ENCODE peak calls at places on chromosomes 12 and 14, in eight cellular contexts. One of them, this sample, is unnamed.

GRCh38 chr12:7369274-7369729 is 65.4 kb downstream of the ACSM4 start:
- DNase-seq in M059J: peak; percentile 94
- DNase-seq in activated CD4-positive, alpha-beta memory T cell treated with anti-CD3 and anti-CD28 coated beads, Interleukin-2, amount 10 ng/mL, durations not matched to agents 7 days and 5 days: no peak
- DNase-seq in NCI-H2107: no peak
- DNase-seq in HFFc6: peak; percentile 84
- DNase-seq in right lobe of liver: no peak
- DNase-seq in tibial artery: no peak
- DNase-seq in amniotic stem cell: no peak
- DNase-seq in this sample: no peak

GRCh38 chr14:68510951-68511726 is 281.7 kb downstream of the ZFP36L1 start:
- DNase-seq in activated CD4-positive, alpha-beta memory T cell treated with anti-CD3 and anti-CD28 coated beads, Interleukin-2, amount 10 ng/mL, durations not matched to agents 7 days and 5 days: no peak
- DNase-seq in tibial artery: no peak
- DNase-seq in right lobe of liver: no peak
- DNase-seq in NCI-H2107: no peak
- DNase-seq in M059J: no peak
- DNase-seq in amniotic stem cell: no peak
- DNase-seq in HFFc6: no peak
- DNase-seq in this sample: no peak

GRCh38 chr14:78674820-78675219 is 504.6 kb downstream of the NRXN3 start:
- DNase-seq in activated CD4-positive, alpha-beta memory T cell treated with anti-CD3 and anti-CD28 coated beads, Interleukin-2, amount 10 ng/mL, durations not matched to agents 7 days and 5 days: no peak
- DNase-seq in NCI-H2107: no peak
- DNase-seq in right lobe of liver: no peak
- DNase-seq in amniotic stem cell: no peak
- DNase-seq in HFFc6: no peak
- DNase-seq in tibial artery: no peak
- DNase-seq in M059J: no peak
- DNase-seq in this sample: no peak

GRCh38 chr12:125210104-125210755 is 145.0 kb downstream of the AACS start:
- DNase-seq in activated CD4-positive, alpha-beta memory T cell treated with anti-CD3 and anti-CD28 coated beads, Interleukin-2, amount 10 ng/mL, durations not matched to agents 7 days and 5 days: peak; percentile 29
- DNase-seq in tibial artery: no peak
- DNase-seq in right lobe of liver: no peak
- DNase-seq in amniotic stem cell: no peak
- DNase-seq in M059J: no peak
- DNase-seq in NCI-H2107: no peak
- DNase-seq in HFFc6: no peak
- DNase-seq in this sample: no peak

GRCh38 chr12:57722716-57723629 is 15.6 kb downstream of the AGAP2 start:
- DNase-seq in M059J: no peak
- DNase-seq in tibial artery: no peak
- DNase-seq in NCI-H2107: no peak
- DNase-seq in activated CD4-positive, alpha-beta memory T cell treated with anti-CD3 and anti-CD28 coated beads, Interleukin-2, amount 10 ng/mL, durations not matched to agents 7 days and 5 days: no peak
- DNase-seq in amniotic stem cell: no peak
- DNase-seq in right lobe of liver: no peak
- DNase-seq in HFFc6: no peak
- DNase-seq in this sample: no peak

GRCh38 chr12:122486805-122487426 is 13.8 kb downstream of the ZCCHC8 start:
- DNase-seq in amniotic stem cell: no peak
- DNase-seq in activated CD4-positive, alpha-beta memory T cell treated with anti-CD3 and anti-CD28 coated beads, Interleukin-2, amount 10 ng/mL, durations not matched to agents 7 days and 5 days: no peak
- DNase-seq in right lobe of liver: no peak
- DNase-seq in NCI-H2107: no peak
- DNase-seq in HFFc6: no peak
- DNase-seq in tibial artery: no peak
- DNase-seq in M059J: no peak
- DNase-seq in this sample: no peak

GRCh38 chr12:44372259-44372658 is 503.9 kb downstream of the NELL2 start:
- DNase-seq in NCI-H2107: no peak
- DNase-seq in tibial artery: no peak
- DNase-seq in M059J: peak; percentile 64
- DNase-seq in right lobe of liver: no peak
- DNase-seq in amniotic stem cell: peak; percentile 42
- DNase-seq in HFFc6: peak; percentile 86
- DNase-seq in activated CD4-positive, alpha-beta memory T cell treated with anti-CD3 and anti-CD28 coated beads, Interleukin-2, amount 10 ng/mL, durations not matched to agents 7 days and 5 days: no peak
- DNase-seq in this sample: no peak

GRCh38 chr12:66744956-66745383 is 66.1 kb upstream of the GRIP1 start:
- DNase-seq in M059J: no peak
- DNase-seq in NCI-H2107: no peak
- DNase-seq in activated CD4-positive, alpha-beta memory T cell treated with anti-CD3 and anti-CD28 coated beads, Interleukin-2, amount 10 ng/mL, durations not matched to agents 7 days and 5 days: no peak
- DNase-seq in amniotic stem cell: no peak
- DNase-seq in tibial artery: no peak
- DNase-seq in right lobe of liver: no peak
- DNase-seq in HFFc6: no peak
- DNase-seq in this sample: no peak

GRCh38 chr14:96564389-96564788 is 62.2 kb downstream of the PAPOLA start:
- DNase-seq in M059J: no peak
- DNase-seq in right lobe of liver: no peak
- DNase-seq in activated CD4-positive, alpha-beta memory T cell treated with anti-CD3 and anti-CD28 coated beads, Interleukin-2, amount 10 ng/mL, durations not matched to agents 7 days and 5 days: no peak
- DNase-seq in amniotic stem cell: no peak
- DNase-seq in tibial artery: no peak
- DNase-seq in HFFc6: no peak
- DNase-seq in NCI-H2107: no peak
- DNase-seq in this sample: no peak

GRCh38 chr12:122985590-122986257 is 5.2 kb downstream of the ARL6IP4 start:
- DNase-seq in amniotic stem cell: no peak
- DNase-seq in HFFc6: no peak
- DNase-seq in tibial artery: no peak
- DNase-seq in activated CD4-positive, alpha-beta memory T cell treated with anti-CD3 and anti-CD28 coated beads, Interleukin-2, amount 10 ng/mL, durations not matched to agents 7 days and 5 days: no peak
- DNase-seq in NCI-H2107: no peak
- DNase-seq in M059J: no peak
- DNase-seq in right lobe of liver: no peak
- DNase-seq in this sample: no peak

GRCh38 chr12:100738086-100738485 is 56.5 kb upstream of the ANO4 start:
- DNase-seq in M059J: no peak
- DNase-seq in HFFc6: no peak
- DNase-seq in tibial artery: no peak
- DNase-seq in activated CD4-positive, alpha-beta memory T cell treated with anti-CD3 and anti-CD28 coated beads, Interleukin-2, amount 10 ng/mL, durations not matched to agents 7 days and 5 days: no peak
- DNase-seq in right lobe of liver: no peak
- DNase-seq in NCI-H2107: no peak
- DNase-seq in amniotic stem cell: no peak
- DNase-seq in this sample: no peak

GRCh38 chr14:22656945-22657711 is 13.0 kb upstream of the OR6J1 start:
- DNase-seq in M059J: peak; percentile 44
- DNase-seq in tibial artery: no peak
- DNase-seq in right lobe of liver: no peak
- DNase-seq in activated CD4-positive, alpha-beta memory T cell treated with anti-CD3 and anti-CD28 coated beads, Interleukin-2, amount 10 ng/mL, durations not matched to agents 7 days and 5 days: no peak
- DNase-seq in NCI-H2107: no peak
- DNase-seq in amniotic stem cell: no peak
- DNase-seq in HFFc6: no peak
- DNase-seq in this sample: no peak

GRCh38 chr12:7695159-7695930 is at the start of gene GDF3:
- DNase-seq in HFFc6: no peak
- DNase-seq in M059J: no peak
- DNase-seq in right lobe of liver: no peak
- DNase-seq in NCI-H2107: no peak
- DNase-seq in amniotic stem cell: no peak
- DNase-seq in activated CD4-positive, alpha-beta memory T cell treated with anti-CD3 and anti-CD28 coated beads, Interleukin-2, amount 10 ng/mL, durations not matched to agents 7 days and 5 days: no peak
- DNase-seq in tibial artery: no peak
- DNase-seq in this sample: no peak

This sample was measured in memory B cell.